ENCODE peak calls at places on chromosome 16, in seven cellular contexts. D is RCC 7860; X is NCI-H1417; Q is foreskin fibroblast; R is BE2C; Z is kidney; I is stimulated activated CD4-positive, alpha-beta T cell treated with anti-CD3 and anti-CD28 coated beads, Interleukin-4, amount 100 ng/mL, for 1 hour. V is an unnamed sample.

GRCh38 chr16:89697161-89697615 is 4.3 kb downstream of the SPATA2L start:
- DNase-seq in D (no peak), X (peak; percentile 83), Q (peak; percentile 21), R (peak; percentile 88), Z (no peak), I (no peak), V (peak; percentile 15)

GRCh38 chr16:29313559-29313887 is 93.0 kb downstream of the NPIPB11 start:
- DNase-seq in D (no peak), X (no peak), Q (no peak), R (no peak), Z (no peak), I (no peak), V (no peak)

GRCh38 chr16:11572301-11572995 is 14.3 kb downstream of the LITAF start:
- DNase-seq in D (no peak), X (no peak), Q (no peak), R (no peak), Z (peak; percentile 48), I (peak; percentile 10), V (no peak)

GRCh38 chr16:53632526-53632925 is 71.1 kb downstream of the RPGRIP1L start:
- DNase-seq in D (no peak), X (no peak), Q (no peak), R (no peak), Z (no peak), I (no peak), V (no peak)

GRCh38 chr16:67883872-67884261 is 818 bp upstream of the NRN1L start:
- DNase-seq in D (no peak), X (peak; percentile 46), Q (peak; percentile 77), R (peak; percentile 79), Z (no peak), I (peak; percentile 77), V (peak; percentile 81)

GRCh38 chr16:89079434-89079833 is 14.2 kb upstream of the ACSF3 start:
- DNase-seq in D (no peak), X (no peak), Q (no peak), R (no peak), Z (no peak), I (no peak), V (no peak)

GRCh38 chr16:49696414-49697101 is 159.4 kb downstream of the ZNF423 start:
- DNase-seq in D (no peak), X (peak; percentile 2), Q (no peak), R (peak; percentile 47), Z (no peak), I (no peak), V (no peak)

GRCh38 chr16:3065742-3066439 is 451 bp downstream of the IL32 start:
- DNase-seq in D (no peak), X (no peak), Q (no peak), R (no peak), Z (peak; percentile 72), I (peak; percentile 38), V (no peak)

GRCh38 chr16:69509125-69509524 is 56.6 kb upstream of the NFAT5 start:
- DNase-seq in D (no peak), X (no peak), Q (no peak), R (no peak), Z (no peak), I (no peak), V (no peak)

V was measured in AG08396.